ENCODE peak calls at places on chromosomes 7 and 10, in five cellular contexts. Y is HL-60; T is endothelial cell of umbilical vein; S is stimulated activated CD8-positive, alpha-beta memory T cell treated with anti-CD3 and anti-CD28 coated beads, Interleukin-7, amount 100 ng/mL, for 24 hours; C is EL. E is an unnamed sample.

GRCh38 chr7:72709909-72710308 is 118.1 kb downstream of the TYW1B start:
- DNase-seq in C (peak), S (no peak), Y (no peak), T (no peak), E (no peak)

GRCh38 chr10:119652361-119652760 is 1.2 kb downstream of the BAG3 start:
- DNase-seq in C (peak), Y (no peak), S (no peak), T (peak), E (no peak)

GRCh38 chr7:121163699-121164098 is 165.1 kb upstream of the WNT16 start:
- DNase-seq in Y (no peak), T (no peak), C (no peak), S (no peak), E (no peak)

GRCh38 chr7:18534481-18534880 is 38.9 kb downstream of the HDAC9 start:
- DNase-seq in T (no peak), C (no peak), Y (no peak), S (no peak), E (no peak)

GRCh38 chr10:49076741-49077521 is 38.4 kb downstream of the VSTM4 start:
- DNase-seq in Y (no peak), C (no peak), T (no peak), S (no peak), E (no peak)

GRCh38 chr10:99430116-99430450 is 341 bp downstream of the GOT1 start:
- DNase-seq in C (no peak), S (no peak), T (no peak), Y (no peak), E (no peak)

GRCh38 chr10:120221873-120222485 is 235.0 kb upstream of the PLPP4 start:
- DNase-seq in Y (no peak), C (peak), T (peak), S (no peak), E (no peak)

GRCh38 chr10:28906934-28907333 is 229.6 kb downstream of the BAMBI start:
- DNase-seq in Y (no peak), T (peak), C (peak), S (no peak), E (no peak)

GRCh38 chr10:61271127-61271780 is 181.9 kb downstream of the TMEM26 start:
- DNase-seq in C (peak), S (no peak), Y (no peak), T (peak), E (no peak)